ENCODE peak calls at places on chromosome 11, in seven cellular contexts. W, J, D, S, Z, T and H are unnamed samples.

GRCh38 chr11:128530119-128531091 is 57.0 kb downstream of the ETS1 start:
- DNase-seq in W (no peak), J (peak), D (peak), S (peak), Z (no peak), T (no peak), H (peak)

GRCh38 chr11:123597859-123598258 is 56.6 kb downstream of the SCN3B start:
- DNase-seq in W (no peak), J (no peak), D (no peak), S (no peak), Z (no peak), T (no peak), H (no peak)

GRCh38 chr11:46386674-46387073 is 4.9 kb downstream of the CHRM4 start:
- DNase-seq in W (no peak), J (no peak), D (peak), S (no peak), Z (no peak), T (no peak), H (no peak)

GRCh38 chr11:121829159-121829643 is 286.8 kb downstream of the BLID start:
- DNase-seq in W (no peak), J (no peak), D (peak), S (peak), Z (no peak), T (peak), H (peak)

GRCh38 chr11:93169950-93170561 is 27.7 kb downstream of the SLC36A4 start:
- DNase-seq in W (no peak), J (no peak), D (peak), S (peak), Z (no peak), T (no peak), H (peak)

GRCh38 chr11:61728940-61729219 is 23.6 kb upstream of the MYRF start:
- DNase-seq in W (no peak), J (no peak), D (peak), S (peak), Z (no peak), T (no peak), H (no peak)

GRCh38 chr11:123062892-123063395 is 1.0 kb upstream of the HSPA8 start:
- DNase-seq in W (no peak), J (no peak), D (peak), S (no peak), Z (no peak), T (no peak), H (no peak)

GRCh38 chr11:96207459-96208449 is 135.2 kb downstream of the MAML2 start:
- DNase-seq in W (no peak), J (no peak), D (no peak), S (peak), Z (no peak), T (no peak), H (no peak)

GRCh38 chr11:8090756-8091155 is 9.7 kb downstream of the TUB start:
- DNase-seq in W (no peak), J (peak), D (peak), S (peak), Z (peak), T (peak), H (no peak)

GRCh38 chr11:64859542-64860414 is 15.3 kb upstream of the CDC42BPG start:
- DNase-seq in W (no peak), J (no peak), D (no peak), S (no peak), Z (no peak), T (no peak), H (no peak)

GRCh38 chr11:77124041-77124440 is 4.0 kb upstream of the MYO7A start:
- DNase-seq in W (no peak), J (no peak), D (no peak), S (no peak), Z (no peak), T (no peak), H (no peak)

GRCh38 chr11:46391578-46392420 is at the start of gene CHRM4:
- DNase-seq in W (no peak), J (peak), D (peak), S (peak), Z (no peak), T (peak), H (no peak)

GRCh38 chr11:76604081-76604601 is 66.4 kb downstream of the LRRC32 start:
- DNase-seq in W (no peak), J (no peak), D (no peak), S (no peak), Z (no peak), T (peak), H (no peak)

GRCh38 chr11:130522284-130522961 is 74.0 kb downstream of the ADAMTS15 start:
- DNase-seq in W (peak), J (peak), D (peak), S (peak), Z (peak), T (peak), H (peak)

GRCh38 chr11:27700351-27701261 is at the start of gene BDNF:
- DNase-seq in W (peak), J (no peak), D (peak), S (peak), Z (peak), T (no peak), H (no peak)

GRCh38 chr11:90187839-90188238 is 35.0 kb downstream of the CHORDC1 start:
- DNase-seq in W (no peak), J (no peak), D (no peak), S (no peak), Z (no peak), T (no peak), H (no peak)

GRCh38 chr11:22558638-22559037 is 67.0 kb downstream of the FANCF start:
- DNase-seq in W (no peak), J (no peak), D (peak), S (no peak), Z (no peak), T (no peak), H (no peak)
- H3K4me3 ChIP-seq in W (no peak), J (no peak), D (no peak), S (no peak), Z (no peak), T (no peak), H (no peak)

GRCh38 chr11:1864831-1865665 is 12.2 kb downstream of the LSP1 start:
- DNase-seq in W (no peak), J (no peak), D (no peak), S (no peak), Z (no peak), T (peak), H (no peak)
- H3K4me3 ChIP-seq in W (no peak), J (peak), D (no peak), S (peak), Z (no peak), T (peak), H (no peak)

GRCh38 chr11:44939673-44940072 is 11.0 kb downstream of the TP53I11 start:
- DNase-seq in W (no peak), J (no peak), D (no peak), S (peak), Z (no peak), T (no peak), H (no peak)

GRCh38 chr11:44941286-44942021 is 9.2 kb downstream of the TP53I11 start:
- DNase-seq in W (no peak), J (no peak), D (no peak), S (no peak), Z (no peak), T (no peak), H (no peak)

GRCh38 chr11:44940835-44941234 is 9.8 kb downstream of the TP53I11 start:
- DNase-seq in W (no peak), J (no peak), D (no peak), S (no peak), Z (no peak), T (no peak), H (no peak)

GRCh38 chr11:44942029-44942710 is 8.5 kb downstream of the TP53I11 start:
- DNase-seq in W (no peak), J (no peak), D (no peak), S (no peak), Z (no peak), T (no peak), H (no peak)

GRCh38 chr11:44940424-44940823 is 10.3 kb downstream of the TP53I11 start:
- DNase-seq in W (no peak), J (no peak), D (no peak), S (no peak), Z (no peak), T (no peak), H (no peak)
- H3K4me3 ChIP-seq in W (no peak), J (no peak), D (no peak), S (no peak), Z (no peak), T (no peak), H (no peak)

GRCh38 chr11:34348919-34349318 is 8.9 kb downstream of the ABTB2 start:
- DNase-seq in W (no peak), J (no peak), D (peak), S (peak), Z (no peak), T (no peak), H (peak)

GRCh38 chr11:34345012-34345804 is 12.6 kb downstream of the ABTB2 start:
- DNase-seq in W (no peak), J (peak), D (peak), S (peak), Z (no peak), T (no peak), H (peak)

GRCh38 chr11:34344410-34345011 is 13.3 kb downstream of the ABTB2 start:
- DNase-seq in W (no peak), J (no peak), D (no peak), S (no peak), Z (no peak), T (no peak), H (no peak)

GRCh38 chr11:34345991-34346480 is 11.8 kb downstream of the ABTB2 start:
- DNase-seq in W (no peak), J (no peak), D (peak), S (no peak), Z (no peak), T (peak), H (no peak)

GRCh38 chr11:34346551-34346950 is 11.3 kb downstream of the ABTB2 start:
- DNase-seq in W (no peak), J (no peak), D (peak), S (no peak), Z (no peak), T (peak), H (no peak)
- H3K4me3 ChIP-seq in W (no peak), J (no peak), D (no peak), S (no peak), Z (no peak), T (no peak), H (no peak)

GRCh38 chr11:12086271-12087074 is 23.9 kb upstream of the MICAL2 start:
- DNase-seq in W (peak), J (peak), D (peak), S (peak), Z (no peak), T (peak), H (peak)
- H3K4me3 ChIP-seq in W (no peak), J (no peak), D (no peak), S (peak), Z (no peak), T (peak), H (peak)

DNA sequence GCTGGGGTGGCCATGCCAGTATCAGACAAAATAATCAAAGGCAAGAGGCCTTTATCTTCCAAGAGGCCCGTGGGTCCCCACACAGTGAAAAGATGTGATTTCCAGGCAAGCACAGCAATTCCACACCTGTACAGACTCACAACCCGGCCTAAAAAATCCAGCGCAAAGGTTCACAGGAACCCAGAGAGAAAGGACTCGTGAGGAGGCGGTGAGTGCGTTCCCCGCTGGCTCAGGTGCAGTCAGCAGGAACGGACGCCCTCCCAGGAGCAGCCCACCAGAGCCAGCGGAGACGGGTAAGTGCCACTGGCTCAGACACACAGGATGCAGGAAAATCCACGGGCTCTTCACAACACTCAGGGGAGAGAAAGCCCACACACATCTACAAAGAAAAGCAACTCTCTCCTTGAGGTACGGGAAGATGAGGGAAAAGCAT is 4.4 kb downstream of the TOLLIP start:
- DNase-seq in W (no peak), J (no peak), D (no peak), S (no peak), Z (no peak), T (no peak), H (no peak)
- H3K4me3 ChIP-seq in W (no peak), J (no peak), D (no peak), S (no peak), Z (no peak), T (no peak), H (no peak)

GRCh38 chr11:117989351-117990102 is 3.3 kb downstream of the IL10RA start:
- DNase-seq in W (no peak), J (peak), D (no peak), S (peak), Z (no peak), T (peak), H (no peak)

GRCh38 chr11:117993988-117994741 is 8.0 kb downstream of the IL10RA start:
- DNase-seq in W (no peak), J (peak), D (no peak), S (no peak), Z (no peak), T (peak), H (no peak)

GRCh38 chr11:117995472-117995871 is 9.3 kb downstream of the IL10RA start:
- DNase-seq in W (no peak), J (no peak), D (no peak), S (no peak), Z (no peak), T (no peak), H (no peak)

GRCh38 chr11:117992136-117992535 is 5.9 kb downstream of the IL10RA start:
- DNase-seq in W (no peak), J (no peak), D (no peak), S (no peak), Z (no peak), T (no peak), H (no peak)

DNA sequence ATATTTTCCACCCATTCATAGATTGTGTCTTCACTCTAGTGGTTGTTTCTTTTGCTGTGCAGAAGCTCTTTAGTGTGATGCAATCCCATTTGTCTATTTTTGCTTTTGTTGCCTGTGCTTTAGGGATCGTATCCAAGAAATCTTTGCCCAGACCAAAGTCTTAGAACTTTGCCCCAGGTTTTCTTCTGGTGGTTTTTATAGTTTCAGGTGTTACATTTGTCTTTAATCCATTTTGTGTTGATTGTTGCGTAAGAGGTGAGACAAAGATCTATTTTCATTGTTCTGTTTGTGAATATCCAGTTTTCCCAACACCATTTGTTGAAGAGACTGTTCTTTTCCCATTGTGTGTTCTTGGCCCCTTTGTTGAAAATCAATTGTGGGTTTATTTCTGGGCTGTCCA is 6.4 kb downstream of the IL10RA start:
- DNase-seq in W (no peak), J (no peak), D (no peak), S (no peak), Z (no peak), T (no peak), H (no peak)
- H3K4me3 ChIP-seq in W (no peak), J (no peak), D (no peak), S (no peak), Z (no peak), T (no peak), H (no peak)

GRCh38 chr11:86787651-86788050 is 12.7 kb upstream of the PRSS23 start:
- DNase-seq in W (no peak), J (no peak), D (no peak), S (no peak), Z (no peak), T (no peak), H (no peak)

GRCh38 chr11:86793307-86793706 is 7.0 kb upstream of the PRSS23 start:
- DNase-seq in W (no peak), J (no peak), D (no peak), S (no peak), Z (no peak), T (no peak), H (no peak)

GRCh38 chr11:86792150-86792549 is 8.2 kb upstream of the PRSS23 start:
- DNase-seq in W (no peak), J (no peak), D (no peak), S (no peak), Z (no peak), T (no peak), H (no peak)

GRCh38 chr11:86790073-86790727 is 10.1 kb upstream of the PRSS23 start:
- DNase-seq in W (no peak), J (no peak), D (no peak), S (no peak), Z (no peak), T (no peak), H (no peak)

GRCh38 chr11:86790867-86791849 is 9.2 kb upstream of the PRSS23 start:
- DNase-seq in W (no peak), J (no peak), D (no peak), S (no peak), Z (no peak), T (no peak), H (no peak)
- H3K4me3 ChIP-seq in W (no peak), J (no peak), D (no peak), S (no peak), Z (no peak), T (no peak), H (no peak)

DNA sequence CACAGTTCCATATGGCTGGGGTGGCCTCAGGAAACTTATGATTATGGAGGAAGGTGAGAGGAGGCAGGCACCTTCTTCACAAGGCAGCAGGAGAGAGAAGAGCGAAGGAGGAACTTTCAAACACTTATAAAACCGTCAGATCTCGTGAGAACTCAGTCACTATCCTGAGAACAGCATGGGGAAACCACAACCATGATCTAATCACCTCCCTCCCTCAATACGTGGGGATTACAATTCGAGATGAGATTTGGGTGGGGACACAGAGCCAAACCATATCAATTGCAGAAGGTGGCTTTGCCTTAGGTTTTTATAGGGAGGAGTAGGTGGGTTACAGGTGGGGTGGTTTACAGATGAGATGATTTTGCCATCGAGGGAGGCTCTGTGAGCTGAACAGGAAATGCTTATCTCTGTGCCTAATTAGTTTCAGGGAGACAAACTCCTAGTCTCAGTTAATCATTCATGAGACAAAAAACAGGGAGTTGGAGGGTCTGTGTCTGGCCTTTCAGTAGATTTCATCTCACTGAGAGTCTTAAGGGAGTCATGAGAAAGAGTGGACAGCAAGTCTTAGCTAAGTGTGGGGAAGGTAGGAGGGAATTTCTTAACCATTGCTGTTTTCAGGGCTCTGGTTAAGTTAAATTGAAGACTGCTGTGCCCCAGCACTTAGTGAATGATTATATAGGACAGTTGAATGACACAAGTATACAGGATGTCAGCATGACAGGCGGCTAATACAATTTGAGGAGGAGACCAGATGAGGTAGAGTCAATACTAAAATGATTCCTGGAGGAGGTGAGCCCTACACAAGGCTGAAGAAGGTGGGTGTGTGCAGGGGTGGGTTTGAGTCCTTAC is 47.7 kb downstream of the CWC15 start:
- DNase-seq in W (no peak), J (no peak), D (no peak), S (peak), Z (no peak), T (no peak), H (no peak)
- H3K4me3 ChIP-seq in W (no peak), J (no peak), D (no peak), S (no peak), Z (no peak), T (no peak), H (no peak)

GRCh38 chr11:120384476-120384875 is 48.3 kb downstream of the ARHGEF12 start:
- DNase-seq in W (no peak), J (no peak), D (no peak), S (no peak), Z (no peak), T (no peak), H (no peak)
- H3K4me3 ChIP-seq in W (no peak), J (no peak), D (no peak), S (no peak), Z (no peak), T (no peak), H (no peak)